ENCODE peak calls at places on chromosomes 6 and 20, in nine cellular contexts. E, I, O, P, W, Q, M, B and D are unnamed samples.

GRCh38 chr6:4322134-4322845 is 186.9 kb upstream of the ECI2 start:
- DNase-seq in M (no peak), I (no peak), W (no peak), O (no peak), B (no peak), P (no peak), E (no peak), Q (no peak), D (no peak)

GRCh38 chr6:162289972-162290371 is 437.6 kb downstream of the PRKN start:
- DNase-seq in I (no peak), O (no peak), B (no peak), Q (no peak), W (no peak), E (no peak), P (no peak), M (no peak), D (no peak)

GRCh38 chr20:63641146-63641791 is 12.0 kb downstream of the STMN3 start:
- DNase-seq in E (no peak), M (peak), W (no peak), O (no peak), B (no peak), Q (no peak), P (no peak), I (no peak), D (no peak)

GRCh38 chr20:40798066-40798465 is 109.0 kb upstream of the MAFB start:
- DNase-seq in I (no peak), P (no peak), E (no peak), M (no peak), B (no peak), Q (no peak), O (no peak), W (no peak), D (no peak)

GRCh38 chr6:26118999-26119398 is 31.8 kb downstream of the HFE start:
- DNase-seq in B (no peak), M (peak), I (peak), E (no peak), W (no peak), P (no peak), Q (no peak), O (no peak), D (no peak)

GRCh38 chr6:107491791-107492674 is 2.1 kb downstream of the SOBP start:
- DNase-seq in Q (peak), B (peak), E (no peak), W (peak), O (no peak), P (peak), M (no peak), I (no peak), D (no peak)

GRCh38 chr6:170130201-170130621 is 160.7 kb downstream of the DLL1 start:
- DNase-seq in B (no peak), P (peak), O (peak), E (peak), M (no peak), W (no peak), I (no peak), Q (peak), D (no peak)

GRCh38 chr20:4166726-4167035 is 151.3 kb upstream of the RNF24 start:
- DNase-seq in W (no peak), O (no peak), Q (no peak), I (no peak), E (no peak), B (no peak), P (no peak), M (no peak), D (no peak)

GRCh38 chr6:89359561-89359960 is 7.0 kb upstream of the UBE2J1 start:
- DNase-seq in E (no peak), W (no peak), I (no peak), M (no peak), P (no peak), O (no peak), B (no peak), Q (no peak), D (no peak)

GRCh38 chr6:131510094-131510493 is 62.9 kb upstream of the ARG1 start:
- DNase-seq in P (no peak), W (peak), Q (no peak), I (no peak), M (no peak), B (no peak), E (no peak), O (no peak), D (no peak)

GRCh38 chr6:33997265-33997664 is 148.6 kb downstream of the GRM4 start:
- DNase-seq in B (no peak), E (no peak), O (no peak), W (no peak), M (no peak), I (no peak), P (no peak), Q (no peak), D (no peak)

GRCh38 chr6:138656278-138656803 is 117.2 kb upstream of the CCDC28A start:
- DNase-seq in E (no peak), I (no peak), P (no peak), W (no peak), M (no peak), Q (no peak), B (no peak), O (no peak), D (no peak)

GRCh38 chr20:39057143-39057542 is 95.0 kb downstream of the DHX35 start:
- DNase-seq in B (no peak), O (no peak), M (no peak), Q (no peak), P (no peak), E (no peak), I (no peak), W (no peak), D (no peak)

GRCh38 chr6:10513544-10513943 is 7.6 kb upstream of the GCNT2 start:
- DNase-seq in Q (no peak), P (no peak), M (no peak), B (no peak), E (no peak), I (no peak), W (no peak), O (no peak), D (no peak)

GRCh38 chr6:22807818-22808217 is 238.5 kb downstream of the HDGFL1 start:
- DNase-seq in M (no peak), W (no peak), B (no peak), E (no peak), P (no peak), O (no peak), Q (no peak), I (no peak), D (no peak)

GRCh38 chr6:19289408-19289967 is 547.7 kb upstream of the ID4 start:
- DNase-seq in E (no peak), Q (no peak), O (no peak), W (no peak), B (no peak), M (peak), P (no peak), I (no peak), D (no peak)

GRCh38 chr6:39530201-39530759 is 194.9 kb downstream of the KIF6 start:
- DNase-seq in E (no peak), Q (no peak), P (no peak), B (peak), O (no peak), I (no peak), M (peak), W (no peak), D (no peak)

GRCh38 chr6:151254451-151255081 is 14.8 kb downstream of the AKAP12 start:
- DNase-seq in O (no peak), E (no peak), I (no peak), B (peak), P (no peak), Q (no peak), W (no peak), M (peak), D (peak)

GRCh38 chr6:156776470-156776840 is 723 bp upstream of the ARID1B start:
- DNase-seq in Q (no peak), I (no peak), W (no peak), P (no peak), E (no peak), O (no peak), M (peak), B (peak), D (no peak)

GRCh38 chr6:156774872-156775405 is 2.2 kb upstream of the ARID1B start:
- DNase-seq in B (peak), P (no peak), Q (no peak), W (no peak), M (no peak), E (no peak), I (no peak), O (no peak), D (no peak)

GRCh38 chr6:156775717-156776116 is 1.5 kb upstream of the ARID1B start:
- DNase-seq in O (no peak), B (peak), E (no peak), M (peak), I (no peak), W (no peak), Q (no peak), P (no peak), D (no peak)

GRCh38 chr6:156773476-156773875 is 3.7 kb upstream of the ARID1B start:
- DNase-seq in P (no peak), I (no peak), E (no peak), O (no peak), Q (no peak), W (no peak), M (no peak), B (no peak), D (no peak)

DNA sequence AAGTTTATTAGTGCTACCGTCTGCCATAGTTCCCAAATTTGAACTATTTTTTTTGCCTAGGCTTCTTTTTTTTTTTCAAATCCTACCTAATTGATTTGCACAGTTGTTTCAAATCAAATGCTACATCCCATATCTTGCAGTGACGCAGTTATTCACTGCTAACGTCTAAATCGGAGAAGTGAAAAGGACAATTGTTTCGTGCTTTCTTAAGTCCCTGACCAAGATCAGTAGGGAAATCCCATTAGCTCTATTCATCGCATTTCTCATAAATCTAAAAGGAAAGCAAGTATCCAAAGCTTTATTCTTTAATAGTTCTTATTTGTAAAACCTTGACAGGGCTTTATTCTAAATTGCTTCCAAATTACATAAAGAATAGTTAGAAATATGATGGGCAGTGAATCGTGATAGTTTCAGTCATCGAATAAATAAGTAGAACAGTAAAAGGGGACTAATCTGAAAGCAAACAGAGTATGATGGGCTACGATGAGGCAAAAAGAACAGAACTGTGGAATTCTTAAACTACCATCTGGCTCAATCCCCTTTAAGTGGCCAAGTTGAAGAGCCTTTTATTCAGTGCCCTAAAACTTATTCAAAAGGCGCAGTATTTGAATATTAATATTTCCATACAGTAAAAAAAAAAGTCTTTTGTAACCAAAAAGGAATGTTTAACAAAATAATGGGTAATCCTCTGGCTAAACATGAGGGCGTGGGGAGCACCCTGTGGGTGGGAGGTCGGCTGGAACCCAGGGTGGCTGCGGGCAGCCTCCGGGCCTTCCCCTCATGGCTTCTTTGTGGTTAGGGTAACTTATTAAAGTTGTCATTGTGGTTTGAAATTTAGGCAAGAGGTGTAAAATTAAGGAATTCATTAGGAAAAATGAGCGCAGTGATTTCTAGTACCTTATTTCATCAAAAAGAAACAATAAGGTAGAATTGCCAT is 3.0 kb upstream of the ARID1B start:
- DNase-seq in I (no peak), E (no peak), O (no peak), M (no peak), W (no peak), P (no peak), Q (no peak), B (no peak), D (no peak)
- H3K4me3 ChIP-seq in I (no peak), E (peak), O (no peak), M (no peak), W (peak), P (peak), Q (peak), B (peak), D (no peak)

DNA sequence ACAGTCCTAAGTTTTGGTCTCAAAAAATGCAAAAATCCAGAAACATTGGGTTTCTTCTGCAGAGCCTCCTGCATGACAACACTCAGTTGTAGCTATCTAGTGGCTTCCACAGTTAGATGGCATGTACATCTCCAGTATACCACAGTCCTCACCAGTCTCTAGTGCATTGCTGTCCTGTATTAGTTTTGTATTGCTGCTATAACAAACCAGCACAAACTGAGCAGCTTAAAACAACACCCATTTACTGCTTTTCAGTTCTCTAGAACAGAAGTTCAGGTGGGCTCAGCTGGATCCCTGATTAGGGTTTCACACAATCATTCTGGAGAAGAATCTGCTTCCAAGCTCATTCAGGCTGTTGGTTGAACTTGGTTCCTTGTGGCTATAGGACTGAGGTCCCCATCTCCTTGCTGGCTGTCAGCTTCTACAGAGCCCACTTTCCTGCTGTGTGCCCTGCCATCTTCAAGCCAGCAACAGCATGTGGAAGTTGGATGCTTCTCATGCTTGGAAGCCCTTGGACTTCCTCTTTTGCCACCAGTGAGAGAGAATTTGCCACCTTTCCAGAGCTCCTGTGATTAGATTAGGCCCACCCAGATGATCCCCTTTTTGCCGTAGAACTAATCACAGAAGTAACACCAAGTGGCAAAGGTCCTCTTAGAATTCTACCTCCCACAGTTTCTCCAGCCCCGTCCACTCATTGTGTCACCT is 48.9 kb upstream of the TBC1D7 start:
- DNase-seq in Q (no peak), B (no peak), I (no peak), E (no peak), O (no peak), W (no peak), P (no peak), M (no peak), D (no peak)
- H3K27ac ChIP-seq in Q (no peak), B (no peak), I (no peak), E (no peak), O (no peak), W (no peak), P (no peak), M (no peak), D (no peak)

GRCh38 chr6:168303982-168304751 is 15.4 kb downstream of the DACT2 start:
- DNase-seq in M (no peak), I (no peak), B (no peak), P (no peak), W (no peak), E (no peak), O (no peak), Q (no peak), D (no peak)

GRCh38 chr6:168299541-168300511 is 19.8 kb downstream of the DACT2 start:
- DNase-seq in E (peak), W (no peak), I (no peak), B (no peak), O (no peak), Q (no peak), M (no peak), P (no peak), D (no peak)

GRCh38 chr6:168302534-168302933 is 17.0 kb downstream of the DACT2 start:
- DNase-seq in M (no peak), W (no peak), P (no peak), I (no peak), Q (no peak), O (no peak), B (no peak), E (no peak), D (no peak)

GRCh38 chr6:168300975-168301647 is 18.5 kb downstream of the DACT2 start:
- DNase-seq in M (no peak), Q (no peak), W (no peak), P (no peak), E (no peak), O (no peak), B (no peak), I (no peak), D (no peak)

DNA sequence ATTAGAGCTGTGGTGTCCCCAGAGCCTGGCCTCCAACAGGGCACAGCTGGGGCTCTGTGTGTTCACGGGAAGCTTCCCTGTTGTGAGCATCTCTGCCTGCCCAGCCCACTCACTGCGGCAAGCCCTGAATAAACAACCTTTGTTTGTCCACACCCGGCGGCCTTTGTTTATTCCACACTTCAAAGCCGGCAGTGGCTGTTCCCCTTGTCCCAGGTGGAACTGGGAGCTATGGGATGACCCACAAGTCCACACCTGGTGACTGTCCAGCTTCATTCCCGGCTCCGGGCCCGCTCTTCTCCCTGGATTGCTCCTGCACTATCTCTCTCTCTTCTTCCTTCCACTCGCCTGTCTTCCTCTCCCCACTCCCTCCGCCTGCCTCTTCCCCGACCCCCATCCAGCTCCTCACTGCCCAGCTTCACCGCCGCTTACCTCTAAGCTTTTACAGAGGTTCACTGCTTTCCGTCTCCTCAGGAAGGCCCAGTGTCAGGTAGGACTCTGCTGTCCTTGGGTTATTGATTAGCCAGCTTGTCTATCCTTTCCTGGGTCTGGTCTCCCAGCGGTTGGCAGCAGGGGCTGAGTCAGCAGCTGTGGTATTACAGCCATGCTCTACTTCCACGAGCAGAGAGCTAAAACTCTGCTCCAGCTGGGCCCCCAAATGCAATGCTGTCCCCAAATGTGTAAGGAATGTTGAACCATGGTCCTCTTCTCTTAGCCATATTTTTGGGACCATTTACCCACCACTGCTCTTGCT is 17.8 kb downstream of the DACT2 start:
- DNase-seq in I (no peak), E (peak), P (no peak), O (no peak), B (no peak), W (no peak), Q (no peak), M (no peak), D (no peak)
- H3K4me3 ChIP-seq in I (no peak), E (no peak), P (no peak), O (no peak), B (no peak), W (no peak), Q (no peak), M (no peak), D (no peak)

DNA sequence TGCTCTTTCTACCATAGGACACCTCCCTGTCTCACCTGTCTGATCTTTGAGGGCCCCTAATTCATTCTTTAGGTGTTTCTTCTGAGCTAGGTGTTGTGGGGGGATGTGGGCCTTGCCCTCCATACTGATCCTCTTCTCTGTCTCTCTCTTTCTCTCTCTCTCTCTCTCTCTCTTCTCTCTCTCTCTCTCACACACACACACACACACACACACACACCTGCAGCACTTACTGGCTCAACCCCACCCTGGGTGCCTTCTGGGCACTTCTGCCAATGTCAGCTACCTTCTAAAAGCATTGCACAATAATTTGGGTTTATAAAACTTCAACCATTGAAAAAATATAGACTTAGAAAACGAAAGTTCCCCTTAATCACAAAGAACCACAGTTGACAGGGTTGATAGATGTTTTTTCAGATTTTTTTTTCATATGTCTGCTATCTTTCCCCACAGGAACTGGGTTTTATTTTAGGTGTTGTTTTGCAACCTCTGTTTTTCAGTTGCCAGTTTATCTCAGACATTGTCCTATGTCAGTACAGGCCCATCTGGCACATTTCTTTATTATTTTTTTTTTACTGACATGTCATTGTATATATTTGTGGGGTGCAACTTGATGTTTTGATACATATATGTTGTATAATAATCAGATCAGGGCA is 28.1 kb downstream of the PKIG start:
- DNase-seq in I (no peak), Q (no peak), E (no peak), P (no peak), M (no peak), O (peak), W (no peak), B (no peak), D (no peak)
- H3K27ac ChIP-seq in I (no peak), Q (peak), E (no peak), P (peak), M (peak), O (no peak), W (peak), B (no peak), D (no peak)